ENCODE peak calls at places on chromosome 6, in five cellular contexts. P is endothelial cell of umbilical vein, T is GM23248, A is mammary epithelial cell, U is K562. S is an unnamed sample.

GRCh38 chr6:22250486-22250885 is 46.4 kb downstream of the PRL start:
- DNase-seq in U (no peak), T (no peak), P (no peak), A (no peak), S (peak; percentile 18)

GRCh38 chr6:35385457-35386202 is 43.3 kb downstream of the PPARD start:
- DNase-seq in A (no peak), T (peak; percentile 73), U (peak; percentile 42), P (no peak), S (peak; percentile 38)

GRCh38 chr6:105536961-105537360 is 134.1 kb upstream of the PREP start:
- DNase-seq in P (no peak), T (no peak), U (no peak), A (peak; percentile 96), S (no peak)

GRCh38 chr6:102670756-102671155 is 1277.2 kb downstream of the GRIK2 start:
- DNase-seq in P (no peak), U (no peak), T (no peak), A (no peak), S (no peak)

GRCh38 chr6:161850572-161850971 is 576.7 kb upstream of the AGPAT4 start:
- DNase-seq in P (no peak), T (peak; percentile 13), A (no peak), U (no peak), S (no peak)

GRCh38 chr6:16316741-16317251 is 78.4 kb downstream of the GMPR start:
- DNase-seq in A (peak; percentile 60), P (peak; percentile 32), T (peak; percentile 85), U (peak; percentile 89), S (peak; percentile 58)

GRCh38 chr6:150291968-150292710 is 76.7 kb upstream of the IYD start:
- DNase-seq in U (no peak), P (no peak), A (no peak), T (no peak), S (no peak)

GRCh38 chr6:150568560-150568959 is 31.1 kb upstream of the PLEKHG1 start:
- DNase-seq in A (no peak), U (no peak), T (no peak), P (no peak), S (no peak)

GRCh38 chr6:7463785-7464184 is 74.2 kb downstream of the RIOK1 start:
- DNase-seq in U (no peak), P (no peak), A (peak; percentile 65), T (peak; percentile 49), S (peak; percentile 79)

GRCh38 chr6:7042654-7043545 is 64.9 kb upstream of the RREB1 start:
- DNase-seq in A (no peak), P (no peak), U (no peak), T (no peak), S (peak; percentile 71)

GRCh38 chr6:29705389-29706231 is 17.6 kb upstream of the HLA-F start:
- DNase-seq in T (peak; percentile 72), A (peak; percentile 32), P (peak; percentile 39), U (no peak), S (peak; percentile 72)

GRCh38 chr6:73503027-73503772 is 17.6 kb downstream of the EEF1A1 start:
- DNase-seq in P (no peak), U (no peak), T (no peak), A (no peak), S (no peak)

GRCh38 chr6:155561262-155561970 is 105.8 kb upstream of the NOX3 start:
- DNase-seq in A (no peak), P (no peak), U (no peak), T (peak; percentile 4), S (peak; percentile 7)

GRCh38 chr6:166398348-166398747 is 15.6 kb upstream of the MPC1 start:
- DNase-seq in U (no peak), T (no peak), P (no peak), A (no peak), S (no peak)

GRCh38 chr6:151054304-151054703 is 185.5 kb upstream of the AKAP12 start:
- DNase-seq in U (no peak), T (no peak), A (no peak), P (peak; percentile 34), S (no peak)

GRCh38 chr6:55512904-55513303 is 66.1 kb downstream of the HMGCLL1 start:
- DNase-seq in A (no peak), U (no peak), P (no peak), T (no peak), S (no peak)

GRCh38 chr6:136012198-136012884 is 160.8 kb downstream of the PDE7B start:
- DNase-seq in U (no peak), P (peak; percentile 61), A (no peak), T (peak; percentile 82), S (no peak)

GRCh38 chr6:140857734-140858380 is 1274.9 kb upstream of the GJE1 start:
- DNase-seq in T (peak; percentile 77), A (peak; percentile 70), P (peak; percentile 89), U (no peak), S (peak; percentile 60)

GRCh38 chr6:53938810-53939209 is 144.0 kb downstream of the LRRC1 start:
- DNase-seq in P (no peak), T (peak; percentile 53), A (peak; percentile 60), U (no peak), S (no peak)

GRCh38 chr6:45538636-45539035 is 160.9 kb upstream of the SUPT3H start:
- DNase-seq in P (no peak), T (peak; percentile 49), A (no peak), U (no peak), S (peak; percentile 19)

GRCh38 chr6:56794421-56794820 is 151.7 kb upstream of the DST start:
- DNase-seq in P (no peak), U (no peak), T (no peak), A (peak; percentile 91), S (no peak)

GRCh38 chr6:56793938-56794337 is 151.2 kb upstream of the DST start:
- DNase-seq in T (no peak), A (no peak), P (no peak), U (no peak), S (no peak)

GRCh38 chr6:56799966-56800365 is 154.9 kb upstream of the BEND6 start:
- DNase-seq in U (no peak), A (no peak), P (no peak), T (no peak), S (no peak)

GRCh38 chr6:56795852-56796532 is 153.3 kb upstream of the DST start:
- DNase-seq in P (peak; percentile 26), A (peak; percentile 60), T (peak; percentile 76), U (no peak), S (no peak)

DNA sequence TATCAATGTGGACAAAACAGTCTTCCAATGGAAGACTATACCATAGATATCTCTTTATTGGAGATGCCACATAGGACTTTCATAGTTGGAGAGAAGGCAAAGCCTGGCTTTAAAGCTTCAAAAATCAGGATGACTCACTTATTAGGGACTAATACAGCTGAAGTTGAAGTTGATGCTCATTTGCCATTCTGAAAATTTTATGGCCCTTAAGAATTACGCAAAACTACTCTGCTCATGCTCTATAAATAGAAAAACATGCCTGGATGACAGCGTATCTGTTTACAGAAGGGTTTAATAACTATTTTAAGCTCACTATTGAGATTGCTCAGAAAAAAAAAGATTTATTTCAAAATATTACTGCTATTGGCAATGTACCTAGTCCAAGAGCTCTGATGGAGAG is 155.5 kb upstream of the DST start:
- DNase-seq in A (no peak), U (no peak), P (no peak), T (peak; percentile 86), S (peak; percentile 25)
- H3K4me1 ChIP-seq in A (peaks cover 22% of the 10 kb centered on the region), U (no peaks in the 10 kb centered on the region), P (peaks cover 17% of the 10 kb centered on the region), T (peaks cover 71% of the 10 kb centered on the region), S (peaks cover 5% of the 10 kb centered on the region)

GRCh38 chr6:137494281-137494966 is at the start of gene OLIG3:
- DNase-seq in P (no peak), U (no peak), T (no peak), A (no peak), S (no peak)
- TF ChIP-seq EZH2 in P (no peak), U (no peak), T (no peak), A (no peak), S (peak; percentile 93)

GRCh38 chr6:36633915-36634314 is 39.8 kb downstream of the SRSF3 start:
- DNase-seq in P (peak; percentile 87), T (peak; percentile 37), U (no peak), A (no peak), S (peak; percentile 65)

GRCh38 chr6:36636687-36637418 is 41.7 kb upstream of the CDKN1A start:
- DNase-seq in T (no peak), P (no peak), U (no peak), A (no peak), S (no peak)

GRCh38 chr6:36633370-36633769 is 39.2 kb downstream of the SRSF3 start:
- DNase-seq in U (no peak), A (no peak), T (no peak), P (no peak), S (no peak)

GRCh38 chr6:36636283-36636682 is 42.1 kb downstream of the SRSF3 start:
- DNase-seq in U (no peak), A (no peak), T (no peak), P (no peak), S (no peak)

DNA sequence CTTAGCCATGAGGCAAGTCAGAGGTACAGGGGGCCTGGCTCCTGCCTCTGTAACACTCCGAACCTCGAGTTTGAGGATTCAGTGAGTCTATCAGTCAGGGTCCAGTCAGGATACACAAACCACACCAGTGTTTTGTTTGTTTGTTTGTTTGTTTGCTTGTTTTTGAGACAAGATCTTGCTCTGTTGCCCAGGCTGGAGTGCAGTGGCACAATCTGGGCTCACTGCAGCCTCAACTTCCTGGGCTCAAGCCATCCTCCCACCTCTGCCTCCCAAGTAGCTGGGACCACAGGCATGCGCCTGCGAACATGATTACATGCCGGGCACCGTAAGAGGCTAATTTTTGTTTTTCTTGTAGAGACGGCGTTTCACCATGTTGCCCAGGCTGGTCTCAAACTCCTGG is 40.2 kb downstream of the SRSF3 start:
- DNase-seq in T (no peak), U (no peak), A (no peak), P (no peak), S (no peak)
- H3K4me1 ChIP-seq in T (no peaks in the 10 kb centered on the region), U (no peaks in the 10 kb centered on the region), A (no peaks in the 10 kb centered on the region), P (peaks cover 7% of the 10 kb centered on the region), S (peaks cover 17% of the 10 kb centered on the region)

DNA sequence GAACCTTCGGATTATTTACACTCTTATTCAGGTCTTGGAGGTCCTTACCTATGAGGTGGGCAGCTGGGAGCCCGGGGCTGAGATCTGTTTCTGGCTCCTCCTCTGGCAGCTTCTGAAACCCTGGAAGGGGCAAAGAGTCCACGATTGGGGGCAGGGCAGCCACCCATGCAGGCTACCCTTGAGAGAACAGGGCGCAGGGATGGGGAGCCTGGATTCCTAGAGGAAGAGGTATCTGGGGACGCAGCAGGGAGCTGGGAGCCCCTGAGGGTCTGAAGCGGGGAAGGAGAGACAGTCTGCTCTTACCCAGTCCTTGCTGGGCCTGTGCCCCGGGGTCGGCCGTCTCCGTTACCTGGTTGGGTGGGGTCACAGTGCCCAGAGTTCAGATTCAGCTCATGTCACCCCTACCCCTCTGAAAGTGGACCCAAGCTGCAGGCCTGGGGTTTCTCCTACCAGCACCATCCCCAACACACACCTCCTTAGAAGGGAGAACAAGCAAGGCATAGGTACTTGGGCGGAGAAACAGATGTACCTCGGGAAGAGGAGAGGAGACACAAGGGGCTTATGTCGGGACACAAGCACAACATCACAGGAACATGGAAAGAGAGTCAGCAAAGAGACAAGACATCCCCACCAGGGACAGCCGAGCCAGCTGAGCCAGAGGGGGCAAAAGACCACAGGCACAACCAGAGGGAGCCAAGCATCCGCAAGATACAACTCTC is 554 bp downstream of the LTB start:
- DNase-seq in T (no peak), U (no peak), A (no peak), P (no peak), S (peak; percentile 38)
- TF ChIP-seq EZH2 in T (no peak), U (no peak), A (no peak), P (no peak), S (no peak)